ENCODE peak calls at places on chromosomes 3 and 15, in seven cellular contexts. A is dorsolateral prefrontal cortex, P is colonic mucosa, M is foreskin fibroblast, E is heart right ventricle, W is left ventricle myocardium inferior, O is AG04450. N is an unnamed sample.

GRCh38 chr3:99429501-99429900 is 208.9 kb upstream of the COL8A1 start:
- DNase-seq in W (no peak), O (no peak), A (no peak), M (no peak), P (no peak), E (no peak), N (peak; percentile 10)

GRCh38 chr3:114557791-114558190 is 264.0 kb downstream of the TIGIT start:
- DNase-seq in O (no peak), E (no peak), P (no peak), W (no peak), M (no peak), A (no peak), N (peak; percentile 40)

GRCh38 chr3:43872901-43873300 is 182.2 kb downstream of the ABHD5 start:
- DNase-seq in E (no peak), W (no peak), M (no peak), P (no peak), O (peak; percentile 26), A (no peak), N (peak; percentile 49)

GRCh38 chr3:149009732-149010131 is 18.4 kb downstream of the GYG1 start:
- DNase-seq in M (no peak), W (no peak), O (no peak), E (no peak), A (no peak), P (no peak), N (no peak)

GRCh38 chr15:66879511-66879910 is 177.5 kb downstream of the SMAD6 start:
- DNase-seq in M (no peak), O (no peak), W (no peak), E (no peak), A (no peak), P (no peak), N (no peak)

GRCh38 chr3:154684021-154684420 is 254.0 kb upstream of the GPR149 start:
- DNase-seq in E (no peak), M (no peak), P (no peak), W (no peak), A (no peak), O (no peak), N (no peak)

GRCh38 chr3:13634615-13635014 is 85.7 kb downstream of the FBLN2 start:
- DNase-seq in M (no peak), O (no peak), P (no peak), A (no peak), E (no peak), W (no peak), N (no peak)

GRCh38 chr3:63967675-63968611 is 55.4 kb downstream of the PSMD6 start:
- DNase-seq in M (no peak), A (no peak), P (peak; percentile 73), W (peak; percentile 30), E (peak; percentile 47), O (no peak), N (peak; percentile 69)

GRCh38 chr15:38508647-38509046 is 54.7 kb downstream of the FAM98B start:
- DNase-seq in M (no peak), A (no peak), E (no peak), O (no peak), W (no peak), P (no peak), N (no peak)

GRCh38 chr3:183636221-183637105 is 1.0 kb downstream of the KLHL24 start:
- DNase-seq in P (peak; percentile 97), W (peak; percentile 94), M (peak; percentile 91), O (peak; percentile 77), A (peak; percentile 95), E (peak; percentile 97), N (peak; percentile 92)
- TF ChIP-seq CTCF in P (no peak), W (no peak), M (no peak), O (no peak), A (peak; percentile 31), E (no peak), N (no peak)

GRCh38 chr3:48299746-48300361 is 33.6 kb downstream of the SPINK8 start:
- DNase-seq in E (no peak), P (no peak), O (no peak), W (no peak), M (no peak), A (no peak), N (no peak)
- H3K4me3 ChIP-seq in E (peak overlapping the region; percentile 84), P (no peak overlapping the region), O (no peak overlapping the region), W (peak overlapping the region; percentile 95), M (peak overlapping the region; percentile 82), A (no peak overlapping the region), N (peak overlapping the region; percentile 91)

DNA sequence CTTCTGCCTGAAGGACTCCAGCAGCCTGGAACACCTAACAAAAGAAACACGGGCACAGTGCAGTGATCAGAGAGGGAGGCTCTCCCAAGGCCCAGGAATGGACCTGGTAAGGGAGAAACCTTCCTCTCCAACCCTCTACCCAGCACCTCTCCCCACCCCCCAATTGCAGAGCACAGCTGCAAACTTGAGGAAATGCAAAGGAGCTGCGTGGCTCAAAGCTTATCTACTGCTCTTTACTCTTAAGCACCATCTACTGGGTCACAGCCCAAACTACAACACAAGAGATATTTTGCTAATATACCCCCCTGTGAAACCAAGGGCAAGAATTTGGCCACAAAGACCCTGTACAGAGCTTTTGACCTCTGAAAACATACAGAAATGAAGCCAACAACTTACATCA is 328.3 kb downstream of the OXSM start:
- DNase-seq in E (no peak), M (no peak), A (no peak), P (no peak), W (no peak), O (no peak), N (no peak)
- TF ChIP-seq CTCF in E (peak; percentile 49), M (no peak), A (no peak), P (no peak), W (peak; percentile 56), O (no peak), N (no peak)

DNA sequence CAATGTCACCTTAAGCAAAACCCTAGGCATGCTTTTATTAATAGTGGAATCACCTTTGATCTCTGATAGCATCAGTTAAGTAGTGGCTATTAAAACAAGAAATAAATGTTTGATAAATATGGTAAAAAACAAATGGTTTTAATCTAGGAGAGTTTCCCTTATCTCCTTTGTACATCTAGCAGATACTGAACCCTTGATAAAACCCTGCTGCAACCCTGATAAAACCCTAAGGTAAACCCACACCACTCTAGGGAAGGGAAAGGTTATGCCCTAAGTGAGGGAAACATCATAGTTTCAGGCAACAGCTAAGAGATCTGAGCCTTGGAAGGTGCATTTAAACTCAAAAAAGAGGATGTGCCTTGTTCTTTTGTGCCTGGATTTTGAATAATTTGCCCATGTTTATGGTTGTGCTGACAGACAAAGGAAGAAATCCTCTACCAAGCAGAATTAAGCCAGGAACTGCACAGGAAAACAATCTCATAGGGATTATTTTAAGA is 309.7 kb downstream of the FGF12 start:
- DNase-seq in A (no peak), E (no peak), P (no peak), W (no peak), O (no peak), M (no peak), N (no peak)
- H3K4me3 ChIP-seq in A (no peak overlapping the region), E (no peak overlapping the region), P (no peak overlapping the region), W (no peak overlapping the region), O (no peak overlapping the region), M (no peak overlapping the region), N (no peak overlapping the region)

GRCh38 chr3:30130391-30130790 is 476.0 kb upstream of the TGFBR2 start:
- DNase-seq in W (no peak), P (no peak), A (no peak), E (no peak), O (no peak), M (no peak), N (peak; percentile 32)

GRCh38 chr3:30131171-30131570 is 475.2 kb upstream of the TGFBR2 start:
- DNase-seq in O (no peak), M (no peak), E (no peak), A (no peak), W (no peak), P (no peak), N (no peak)

GRCh38 chr3:30140356-30140755 is 466.0 kb upstream of the TGFBR2 start:
- DNase-seq in A (no peak), P (no peak), W (no peak), O (no peak), E (no peak), M (no peak), N (peak; percentile 7)

GRCh38 chr3:30139283-30139682 is 467.1 kb upstream of the TGFBR2 start:
- DNase-seq in E (no peak), W (no peak), P (no peak), A (no peak), M (no peak), O (no peak), N (no peak)

GRCh38 chr3:30135190-30135589 is 471.2 kb upstream of the TGFBR2 start:
- DNase-seq in A (no peak), O (no peak), M (no peak), P (no peak), W (peak; percentile 21), E (peak; percentile 13), N (no peak)
- TF ChIP-seq CTCF in A (no peak), O (no peak), M (peak; percentile 13), P (no peak), W (peak; percentile 63), E (peak; percentile 59), N (peak; percentile 13)

DNA sequence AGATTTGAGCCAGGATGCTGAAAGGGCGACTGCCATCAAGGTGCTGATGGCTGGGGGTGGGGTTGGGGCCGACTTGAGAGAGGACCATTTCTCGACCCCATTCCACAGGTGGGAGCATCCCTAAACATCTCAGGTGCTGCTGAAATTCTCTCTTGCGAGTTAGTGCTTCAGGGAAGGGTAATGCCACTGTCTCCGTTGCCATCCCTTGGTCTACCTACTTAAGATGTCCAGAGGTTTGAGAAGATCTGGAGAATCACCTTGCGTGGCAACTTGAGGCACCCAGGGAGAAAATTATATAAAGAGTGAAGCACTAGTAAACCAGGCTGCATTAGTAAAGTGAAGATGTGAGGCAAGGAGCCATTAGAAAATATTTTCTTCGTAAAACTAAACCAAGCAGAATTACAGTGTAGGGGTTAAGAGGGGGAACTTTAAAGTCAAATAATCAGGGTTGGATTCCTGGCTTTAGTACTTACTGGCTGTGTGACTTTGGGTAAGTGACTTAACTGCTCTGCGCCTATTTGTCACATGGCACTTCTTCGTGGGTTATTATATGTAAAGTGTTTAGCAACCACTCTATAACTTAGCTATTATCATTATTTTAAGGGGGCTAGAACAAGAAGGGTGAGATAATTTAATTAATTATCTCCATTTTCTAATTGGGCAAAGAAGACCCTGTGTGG is 662 bp upstream of the RFTN1 start:
- DNase-seq in M (no peak), E (no peak), W (no peak), A (no peak), P (no peak), O (no peak), N (no peak)
- H3K4me3 ChIP-seq in M (peak overlapping the region; percentile 66), E (peak overlapping the region; percentile 84), W (peak overlapping the region; percentile 82), A (peak overlapping the region; percentile 66), P (peak overlapping the region; percentile 52), O (peak overlapping the region; percentile 96), N (peak overlapping the region; percentile 69)

GRCh38 chr3:127518456-127519081 is 72.0 kb downstream of the TPRA1 start:
- DNase-seq in M (no peak), E (no peak), W (no peak), O (no peak), P (no peak), A (no peak), N (no peak)
- TF ChIP-seq CTCF in M (no peak), E (no peak), W (no peak), O (no peak), P (no peak), A (no peak), N (no peak)